ENCODE peak calls at places on chromosomes 12 and 14, in nine cellular contexts. One of them, this sample, is unnamed. For H3K27me3 and H3K36me3, the result is how much of the 10 kb centered on the place peaks cover.

GRCh38 chr12:93509506-93509905 is 42.2 kb downstream of the MRPL42 start:
- DNase-seq in pancreas: no peak
- DNase-seq in tibial artery: no peak
- DNase-seq in left lung: no peak
- DNase-seq in IMR-90: no peak
- DNase-seq in effector memory CD4-positive, alpha-beta T cell: no peak
- DNase-seq in psoas muscle: no peak
- DNase-seq in cardiac muscle cell: no peak
- DNase-seq in heart right ventricle: no peak
- DNase-seq in this sample: no peak

GRCh38 chr14:102760485-102761193 is 16.6 kb upstream of the TRAF3 start:
- DNase-seq in psoas muscle: no peak
- DNase-seq in pancreas: no peak
- DNase-seq in effector memory CD4-positive, alpha-beta T cell: no peak
- DNase-seq in IMR-90: no peak
- DNase-seq in tibial artery: no peak
- DNase-seq in cardiac muscle cell: no peak
- DNase-seq in heart right ventricle: no peak
- DNase-seq in left lung: no peak
- DNase-seq in this sample: peak

GRCh38 chr12:49973361-49973830 is 649 bp downstream of the AQP6 start:
- DNase-seq in IMR-90: no peak
- DNase-seq in cardiac muscle cell: no peak
- DNase-seq in heart right ventricle: no peak
- DNase-seq in effector memory CD4-positive, alpha-beta T cell: no peak
- DNase-seq in pancreas: no peak
- DNase-seq in tibial artery: no peak
- DNase-seq in psoas muscle: no peak
- DNase-seq in left lung: no peak
- DNase-seq in this sample: peak

GRCh38 chr12:13864081-13864673 is 117.2 kb downstream of the GRIN2B start:
- DNase-seq in cardiac muscle cell: peak
- DNase-seq in tibial artery: peak
- DNase-seq in effector memory CD4-positive, alpha-beta T cell: no peak
- DNase-seq in pancreas: peak
- DNase-seq in heart right ventricle: peak
- DNase-seq in IMR-90: peak
- DNase-seq in psoas muscle: peak
- DNase-seq in left lung: peak
- DNase-seq in this sample: peak

GRCh38 chr12:27999970-28000369 is 27.4 kb upstream of the PTHLH start:
- DNase-seq in IMR-90: peak
- DNase-seq in pancreas: no peak
- DNase-seq in left lung: no peak
- DNase-seq in tibial artery: no peak
- DNase-seq in cardiac muscle cell: no peak
- DNase-seq in effector memory CD4-positive, alpha-beta T cell: no peak
- DNase-seq in heart right ventricle: no peak
- DNase-seq in psoas muscle: no peak
- DNase-seq in this sample: no peak

GRCh38 chr12:113322353-113322752 is 12.6 kb downstream of the SLC8B1 start:
- DNase-seq in IMR-90: peak
- DNase-seq in psoas muscle: no peak
- DNase-seq in pancreas: no peak
- DNase-seq in effector memory CD4-positive, alpha-beta T cell: no peak
- DNase-seq in cardiac muscle cell: peak
- DNase-seq in tibial artery: no peak
- DNase-seq in left lung: no peak
- DNase-seq in heart right ventricle: no peak
- DNase-seq in this sample: no peak

GRCh38 chr14:88005978-88006851 is 1.3 kb downstream of the GPR65 start:
- DNase-seq in IMR-90: no peak
- DNase-seq in heart right ventricle: no peak
- DNase-seq in effector memory CD4-positive, alpha-beta T cell: peak
- DNase-seq in cardiac muscle cell: no peak
- DNase-seq in tibial artery: no peak
- DNase-seq in left lung: no peak
- DNase-seq in psoas muscle: no peak
- DNase-seq in pancreas: no peak
- DNase-seq in this sample: no peak

GRCh38 chr12:97921957-97922722 is 459.5 kb downstream of the RMST start:
- DNase-seq in effector memory CD4-positive, alpha-beta T cell: no peak
- DNase-seq in psoas muscle: no peak
- DNase-seq in left lung: no peak
- DNase-seq in IMR-90: no peak
- DNase-seq in heart right ventricle: no peak
- DNase-seq in pancreas: no peak
- DNase-seq in cardiac muscle cell: peak
- DNase-seq in tibial artery: peak
- DNase-seq in this sample: no peak

GRCh38 chr12:112506513-112507166 is 87.9 kb downstream of the PTPN11 start:
- DNase-seq in left lung: no peak
- DNase-seq in psoas muscle: no peak
- DNase-seq in cardiac muscle cell: no peak
- DNase-seq in IMR-90: no peak
- DNase-seq in heart right ventricle: no peak
- DNase-seq in pancreas: no peak
- DNase-seq in effector memory CD4-positive, alpha-beta T cell: no peak
- DNase-seq in tibial artery: no peak
- DNase-seq in this sample: no peak

GRCh38 chr14:39430762-39431415 is 1.3 kb downstream of the FBXO33 start:
- DNase-seq in tibial artery: no peak
- DNase-seq in pancreas: no peak
- DNase-seq in psoas muscle: no peak
- DNase-seq in cardiac muscle cell: no peak
- DNase-seq in effector memory CD4-positive, alpha-beta T cell: no peak
- DNase-seq in heart right ventricle: peak
- DNase-seq in left lung: no peak
- DNase-seq in IMR-90: peak
- DNase-seq in this sample: no peak

GRCh38 chr12:57893460-57894353 is 47.2 kb upstream of the CTDSP2 start:
- DNase-seq in pancreas: peak
- DNase-seq in effector memory CD4-positive, alpha-beta T cell: no peak
- DNase-seq in left lung: peak
- DNase-seq in IMR-90: peak
- DNase-seq in heart right ventricle: peak
- DNase-seq in cardiac muscle cell: peak
- DNase-seq in psoas muscle: peak
- DNase-seq in tibial artery: peak
- DNase-seq in this sample: peak

GRCh38 chr14:96309128-96309906 is 53.3 kb downstream of the BDKRB1 start:
- DNase-seq in pancreas: no peak
- DNase-seq in heart right ventricle: no peak
- DNase-seq in effector memory CD4-positive, alpha-beta T cell: no peak
- DNase-seq in psoas muscle: no peak
- DNase-seq in IMR-90: no peak
- DNase-seq in cardiac muscle cell: no peak
- DNase-seq in tibial artery: no peak
- DNase-seq in left lung: no peak
- DNase-seq in this sample: no peak
- H3K4me3 ChIP-seq in pancreas: no peak
- H3K4me3 ChIP-seq in heart right ventricle: no peak
- H3K4me3 ChIP-seq in effector memory CD4-positive, alpha-beta T cell: no peak
- H3K4me3 ChIP-seq in psoas muscle: no peak
- H3K4me3 ChIP-seq in IMR-90: no peak
- H3K4me3 ChIP-seq in cardiac muscle cell: no peak
- H3K4me3 ChIP-seq in tibial artery: no peak
- H3K4me3 ChIP-seq in left lung: no peak
- H3K4me3 ChIP-seq in this sample: no peak

GRCh38 chr14:99327050-99327449 is 55.1 kb upstream of the BCL11B start:
- DNase-seq in left lung: no peak
- DNase-seq in cardiac muscle cell: no peak
- DNase-seq in tibial artery: no peak
- DNase-seq in pancreas: no peak
- DNase-seq in IMR-90: no peak
- DNase-seq in psoas muscle: no peak
- DNase-seq in effector memory CD4-positive, alpha-beta T cell: no peak
- DNase-seq in heart right ventricle: no peak
- DNase-seq in this sample: peak

GRCh38 chr14:99325016-99325415 is 53.0 kb upstream of the BCL11B start:
- DNase-seq in tibial artery: no peak
- DNase-seq in psoas muscle: no peak
- DNase-seq in IMR-90: no peak
- DNase-seq in left lung: no peak
- DNase-seq in effector memory CD4-positive, alpha-beta T cell: no peak
- DNase-seq in heart right ventricle: no peak
- DNase-seq in cardiac muscle cell: no peak
- DNase-seq in pancreas: no peak
- DNase-seq in this sample: peak

GRCh38 chr14:99326041-99326710 is 54.2 kb upstream of the BCL11B start:
- DNase-seq in left lung: no peak
- DNase-seq in IMR-90: no peak
- DNase-seq in heart right ventricle: no peak
- DNase-seq in tibial artery: no peak
- DNase-seq in psoas muscle: no peak
- DNase-seq in pancreas: no peak
- DNase-seq in cardiac muscle cell: no peak
- DNase-seq in effector memory CD4-positive, alpha-beta T cell: no peak
- DNase-seq in this sample: peak

GRCh38 chr14:99324291-99324690 is 52.3 kb upstream of the BCL11B start:
- DNase-seq in left lung: no peak
- DNase-seq in IMR-90: no peak
- DNase-seq in tibial artery: no peak
- DNase-seq in effector memory CD4-positive, alpha-beta T cell: no peak
- DNase-seq in cardiac muscle cell: no peak
- DNase-seq in heart right ventricle: no peak
- DNase-seq in pancreas: no peak
- DNase-seq in psoas muscle: no peak
- DNase-seq in this sample: peak

GRCh38 chr14:99325591-99325990 is 53.6 kb upstream of the BCL11B start:
- DNase-seq in IMR-90: no peak
- DNase-seq in effector memory CD4-positive, alpha-beta T cell: no peak
- DNase-seq in cardiac muscle cell: no peak
- DNase-seq in tibial artery: no peak
- DNase-seq in left lung: no peak
- DNase-seq in pancreas: no peak
- DNase-seq in heart right ventricle: no peak
- DNase-seq in psoas muscle: no peak
- DNase-seq in this sample: peak
- H3K27me3 ChIP-seq in IMR-90: under half
- H3K27me3 ChIP-seq in effector memory CD4-positive, alpha-beta T cell: under half
- H3K27me3 ChIP-seq in cardiac muscle cell: under half
- H3K27me3 ChIP-seq in tibial artery: under half
- H3K27me3 ChIP-seq in left lung: under half
- H3K27me3 ChIP-seq in pancreas: under half
- H3K27me3 ChIP-seq in heart right ventricle: under half
- H3K27me3 ChIP-seq in psoas muscle: under half
- H3K27me3 ChIP-seq in this sample: under half

GRCh38 chr12:51048601-51049369 is 658 bp downstream of the LETMD1 start:
- DNase-seq in IMR-90: no peak
- DNase-seq in heart right ventricle: no peak
- DNase-seq in tibial artery: no peak
- DNase-seq in psoas muscle: no peak
- DNase-seq in left lung: no peak
- DNase-seq in cardiac muscle cell: no peak
- DNase-seq in effector memory CD4-positive, alpha-beta T cell: no peak
- DNase-seq in pancreas: no peak
- DNase-seq in this sample: no peak

GRCh38 chr12:51047655-51048540 is at the start of gene LETMD1:
- DNase-seq in IMR-90: peak
- DNase-seq in left lung: peak
- DNase-seq in cardiac muscle cell: peak
- DNase-seq in pancreas: peak
- DNase-seq in tibial artery: peak
- DNase-seq in effector memory CD4-positive, alpha-beta T cell: peak
- DNase-seq in heart right ventricle: peak
- DNase-seq in psoas muscle: peak
- DNase-seq in this sample: peak

GRCh38 chr12:51049525-51049924 is 1.4 kb downstream of the LETMD1 start:
- DNase-seq in IMR-90: no peak
- DNase-seq in psoas muscle: no peak
- DNase-seq in heart right ventricle: no peak
- DNase-seq in pancreas: no peak
- DNase-seq in left lung: no peak
- DNase-seq in effector memory CD4-positive, alpha-beta T cell: no peak
- DNase-seq in cardiac muscle cell: no peak
- DNase-seq in tibial artery: no peak
- DNase-seq in this sample: no peak

GRCh38 chr12:51055060-51055459 is 6.9 kb downstream of the LETMD1 start:
- DNase-seq in cardiac muscle cell: no peak
- DNase-seq in left lung: no peak
- DNase-seq in psoas muscle: no peak
- DNase-seq in pancreas: no peak
- DNase-seq in tibial artery: no peak
- DNase-seq in effector memory CD4-positive, alpha-beta T cell: no peak
- DNase-seq in IMR-90: no peak
- DNase-seq in heart right ventricle: no peak
- DNase-seq in this sample: no peak

DNA sequence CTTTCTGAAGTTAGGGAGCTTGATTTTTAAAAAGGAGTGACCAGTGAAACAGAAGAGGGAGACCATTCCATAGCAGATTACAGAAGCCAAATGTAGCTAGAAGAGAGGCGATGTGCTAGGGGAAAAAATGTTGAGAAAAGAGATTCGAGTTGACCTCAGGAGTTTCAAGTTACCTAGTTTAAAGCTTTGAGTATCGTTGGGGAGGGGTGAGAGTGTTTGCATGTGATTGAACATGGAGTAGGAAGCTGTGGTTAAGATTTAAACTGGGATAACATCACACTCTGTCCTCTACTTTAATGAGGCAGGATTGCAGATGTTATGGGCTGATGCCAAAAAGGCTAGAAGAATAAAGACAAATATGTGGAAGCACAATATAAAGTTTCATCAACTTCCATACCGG is 3.7 kb downstream of the LETMD1 start:
- DNase-seq in left lung: no peak
- DNase-seq in pancreas: no peak
- DNase-seq in effector memory CD4-positive, alpha-beta T cell: no peak
- DNase-seq in tibial artery: no peak
- DNase-seq in heart right ventricle: no peak
- DNase-seq in psoas muscle: no peak
- DNase-seq in IMR-90: no peak
- DNase-seq in cardiac muscle cell: no peak
- DNase-seq in this sample: no peak
- H3K36me3 ChIP-seq in left lung: half or more
- H3K36me3 ChIP-seq in pancreas: under half
- H3K36me3 ChIP-seq in effector memory CD4-positive, alpha-beta T cell: under half
- H3K36me3 ChIP-seq in tibial artery: under half
- H3K36me3 ChIP-seq in heart right ventricle: half or more
- H3K36me3 ChIP-seq in psoas muscle: half or more
- H3K36me3 ChIP-seq in IMR-90: under half
- H3K36me3 ChIP-seq in cardiac muscle cell: under half
- H3K36me3 ChIP-seq in this sample: under half

DNA sequence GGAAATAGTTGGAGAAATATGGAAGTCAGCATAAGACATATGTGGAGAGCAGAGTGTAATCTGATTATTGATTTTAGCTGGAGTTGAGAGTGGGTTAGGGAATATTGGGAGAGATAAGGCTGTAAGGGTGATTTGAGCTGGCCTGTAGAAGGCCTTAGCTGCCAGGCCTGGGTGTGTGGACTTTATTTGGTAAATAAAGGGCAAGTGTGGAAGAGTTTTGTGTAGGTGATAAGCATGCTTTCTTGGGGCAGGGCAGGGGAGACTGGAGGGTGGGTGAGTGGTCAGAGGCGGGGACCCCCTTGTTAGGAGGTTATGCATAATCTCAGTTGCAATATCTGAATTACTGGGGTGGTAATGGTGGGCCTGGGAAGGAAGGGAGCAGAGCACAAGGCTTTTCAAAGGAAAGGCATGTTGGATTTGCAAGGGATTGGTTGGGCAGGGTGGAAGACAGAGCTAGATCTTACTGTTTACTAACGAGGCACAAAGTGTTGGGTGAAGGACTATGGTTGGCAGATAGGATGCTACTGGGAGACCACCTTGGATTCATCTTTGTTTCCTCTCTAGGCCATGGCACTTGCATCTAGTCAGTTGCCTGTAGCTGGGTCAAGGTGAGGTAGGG is 5.5 kb downstream of the KHNYN start:
- DNase-seq in left lung: no peak
- DNase-seq in psoas muscle: no peak
- DNase-seq in effector memory CD4-positive, alpha-beta T cell: no peak
- DNase-seq in IMR-90: no peak
- DNase-seq in pancreas: no peak
- DNase-seq in heart right ventricle: no peak
- DNase-seq in tibial artery: no peak
- DNase-seq in cardiac muscle cell: no peak
- DNase-seq in this sample: peak
- H3K4me3 ChIP-seq in left lung: no peak
- H3K4me3 ChIP-seq in psoas muscle: no peak
- H3K4me3 ChIP-seq in effector memory CD4-positive, alpha-beta T cell: no peak
- H3K4me3 ChIP-seq in IMR-90: no peak
- H3K4me3 ChIP-seq in pancreas: no peak
- H3K4me3 ChIP-seq in heart right ventricle: no peak
- H3K4me3 ChIP-seq in tibial artery: no peak
- H3K4me3 ChIP-seq in cardiac muscle cell: no peak
- H3K4me3 ChIP-seq in this sample: no peak

This sample was measured in H7.